ENCODE peak calls at places on chromosomes 4 and X, in six cellular contexts. R, W, Y, S, M and K are unnamed samples.

GRCh38 chr4:72006576-72006975 is 25.2 kb upstream of the NPFFR2 start:
- DNase-seq in R (no peak), W (no peak), Y (no peak), S (no peak), M (no peak), K (no peak)

GRCh38 chr4:20284990-20285389 is 33.3 kb downstream of the SLIT2 start:
- DNase-seq in R (no peak), W (no peak), Y (no peak), S (no peak), M (no peak), K (no peak)

GRCh38 chr4:15920723-15921591 is 17.6 kb downstream of the FGFBP1 start:
- DNase-seq in R (peak), W (peak), Y (no peak), S (no peak), M (no peak), K (no peak)

GRCh38 chr4:188691811-188692210 is 552.6 kb downstream of the TRIML1 start:
- DNase-seq in R (no peak), W (no peak), Y (no peak), S (no peak), M (no peak), K (no peak)

GRCh38 chr4:5760936-5761480 is 50.0 kb downstream of the EVC start:
- DNase-seq in R (no peak), W (no peak), Y (no peak), S (no peak), M (no peak), K (no peak)

GRCh38 chr4:172083236-172083635 is 270.0 kb downstream of the GALNTL6 start:
- DNase-seq in R (no peak), W (no peak), Y (no peak), S (no peak), M (no peak), K (no peak)

GRCh38 chr4:159764343-159764952 is 661.6 kb downstream of the RAPGEF2 start:
- DNase-seq in R (peak), W (no peak), Y (no peak), S (no peak), M (peak), K (no peak)

GRCh38 chrX:97308161-97308560 is 424.5 kb downstream of the RPA4 start:
- DNase-seq in R (no peak), W (no peak), Y (no peak), S (no peak), M (no peak), K (no peak)